ENCODE peak calls at places on chromosome 15, in five cellular contexts. One of them, this sample, is unnamed.

GRCh38 chr15:45588199-45588910 is 1.2 kb downstream of the BLOC1S6 start:
- DNase-seq in effector memory CD8-positive, alpha-beta T cell: no peak
- DNase-seq in esophagus squamous epithelium: no peak
- DNase-seq in pancreas: no peak
- DNase-seq in HS-27A: no peak
- DNase-seq in this sample: no peak

GRCh38 chr15:67048281-67049279 is 16.8 kb upstream of the SMAD3 start:
- DNase-seq in esophagus squamous epithelium: no peak
- DNase-seq in pancreas: peak
- DNase-seq in effector memory CD8-positive, alpha-beta T cell: no peak
- DNase-seq in HS-27A: peak
- DNase-seq in this sample: no peak

GRCh38 chr15:46280753-46281521 is 646.1 kb downstream of the SQOR start:
- DNase-seq in effector memory CD8-positive, alpha-beta T cell: no peak
- DNase-seq in esophagus squamous epithelium: no peak
- DNase-seq in HS-27A: no peak
- DNase-seq in pancreas: no peak
- DNase-seq in this sample: peak

GRCh38 chr15:40894689-40895308 is 549 bp downstream of the VPS18 start:
- DNase-seq in HS-27A: peak
- DNase-seq in effector memory CD8-positive, alpha-beta T cell: peak
- DNase-seq in esophagus squamous epithelium: no peak
- DNase-seq in pancreas: peak
- DNase-seq in this sample: peak

GRCh38 chr15:91420689-91421088 is 320.6 kb downstream of the SV2B start:
- DNase-seq in pancreas: no peak
- DNase-seq in HS-27A: no peak
- DNase-seq in effector memory CD8-positive, alpha-beta T cell: no peak
- DNase-seq in esophagus squamous epithelium: no peak
- DNase-seq in this sample: no peak

GRCh38 chr15:78565951-78566774 is 843 bp downstream of the CHRNA5 start:
- DNase-seq in effector memory CD8-positive, alpha-beta T cell: no peak
- DNase-seq in pancreas: no peak
- DNase-seq in esophagus squamous epithelium: no peak
- DNase-seq in HS-27A: peak
- DNase-seq in this sample: peak

GRCh38 chr15:90483012-90483307 is 46.8 kb upstream of the CRTC3 start:
- DNase-seq in pancreas: no peak
- DNase-seq in HS-27A: no peak
- DNase-seq in effector memory CD8-positive, alpha-beta T cell: no peak
- DNase-seq in esophagus squamous epithelium: no peak
- DNase-seq in this sample: no peak

GRCh38 chr15:38254065-38254883 is 1.6 kb downstream of the SPRED1 start:
- DNase-seq in effector memory CD8-positive, alpha-beta T cell: peak
- DNase-seq in esophagus squamous epithelium: no peak
- DNase-seq in pancreas: no peak
- DNase-seq in HS-27A: no peak
- DNase-seq in this sample: no peak

GRCh38 chr15:48680841-48681240 is 35.3 kb upstream of the FBN1 start:
- DNase-seq in effector memory CD8-positive, alpha-beta T cell: no peak
- DNase-seq in esophagus squamous epithelium: no peak
- DNase-seq in pancreas: no peak
- DNase-seq in HS-27A: no peak
- DNase-seq in this sample: no peak

GRCh38 chr15:31483924-31484368 is 157.3 kb downstream of the KLF13 start:
- DNase-seq in effector memory CD8-positive, alpha-beta T cell: peak
- DNase-seq in pancreas: no peak
- DNase-seq in HS-27A: no peak
- DNase-seq in esophagus squamous epithelium: no peak
- DNase-seq in this sample: no peak

GRCh38 chr15:57031082-57031481 is 112.6 kb downstream of the TCF12 start:
- DNase-seq in HS-27A: no peak
- DNase-seq in effector memory CD8-positive, alpha-beta T cell: no peak
- DNase-seq in esophagus squamous epithelium: no peak
- DNase-seq in pancreas: no peak
- DNase-seq in this sample: no peak

GRCh38 chr15:66835558-66835878 is 133.5 kb downstream of the SMAD6 start:
- DNase-seq in effector memory CD8-positive, alpha-beta T cell: no peak
- DNase-seq in HS-27A: no peak
- DNase-seq in esophagus squamous epithelium: no peak
- DNase-seq in pancreas: no peak
- DNase-seq in this sample: no peak

GRCh38 chr15:48300038-48300437 is 31.2 kb upstream of the DUT start:
- DNase-seq in pancreas: no peak
- DNase-seq in esophagus squamous epithelium: no peak
- DNase-seq in effector memory CD8-positive, alpha-beta T cell: no peak
- DNase-seq in HS-27A: no peak
- DNase-seq in this sample: no peak

GRCh38 chr15:98519767-98520166 is 128.6 kb upstream of the IGF1R start:
- DNase-seq in effector memory CD8-positive, alpha-beta T cell: no peak
- DNase-seq in HS-27A: no peak
- DNase-seq in pancreas: no peak
- DNase-seq in esophagus squamous epithelium: no peak
- DNase-seq in this sample: no peak

GRCh38 chr15:40995656-40996055 is 42.4 kb downstream of the CHAC1 start:
- DNase-seq in HS-27A: no peak
- DNase-seq in pancreas: no peak
- DNase-seq in esophagus squamous epithelium: no peak
- DNase-seq in effector memory CD8-positive, alpha-beta T cell: no peak
- DNase-seq in this sample: no peak

GRCh38 chr15:65553691-65554090 is 23.4 kb downstream of the HACD3 start:
- DNase-seq in HS-27A: no peak
- DNase-seq in esophagus squamous epithelium: no peak
- DNase-seq in pancreas: no peak
- DNase-seq in effector memory CD8-positive, alpha-beta T cell: no peak
- DNase-seq in this sample: no peak

GRCh38 chr15:90154246-90154645 is 46.9 kb upstream of the SEMA4B start:
- DNase-seq in esophagus squamous epithelium: no peak
- DNase-seq in pancreas: no peak
- DNase-seq in effector memory CD8-positive, alpha-beta T cell: no peak
- DNase-seq in HS-27A: no peak
- DNase-seq in this sample: no peak

GRCh38 chr15:90097475-90097874 is 4.8 kb downstream of the IDH2 start:
- DNase-seq in esophagus squamous epithelium: no peak
- DNase-seq in pancreas: no peak
- DNase-seq in HS-27A: no peak
- DNase-seq in effector memory CD8-positive, alpha-beta T cell: peak
- DNase-seq in this sample: no peak

GRCh38 chr15:96165775-96166174 is 164.7 kb upstream of the NR2F2 start:
- DNase-seq in HS-27A: no peak
- DNase-seq in effector memory CD8-positive, alpha-beta T cell: no peak
- DNase-seq in esophagus squamous epithelium: no peak
- DNase-seq in pancreas: no peak
- DNase-seq in this sample: no peak

GRCh38 chr15:68418611-68419161 is 13.3 kb downstream of the ITGA11 start:
- DNase-seq in pancreas: no peak
- DNase-seq in esophagus squamous epithelium: no peak
- DNase-seq in HS-27A: no peak
- DNase-seq in effector memory CD8-positive, alpha-beta T cell: no peak
- DNase-seq in this sample: peak

GRCh38 chr15:62624541-62625399 is 417.8 kb upstream of the TPM1 start:
- DNase-seq in esophagus squamous epithelium: no peak
- DNase-seq in pancreas: no peak
- DNase-seq in effector memory CD8-positive, alpha-beta T cell: no peak
- DNase-seq in HS-27A: no peak
- DNase-seq in this sample: no peak

GRCh38 chr15:80228959-80229610 is 22.9 kb downstream of the CTXND1 start:
- DNase-seq in HS-27A: no peak
- DNase-seq in effector memory CD8-positive, alpha-beta T cell: no peak
- DNase-seq in esophagus squamous epithelium: no peak
- DNase-seq in pancreas: no peak
- DNase-seq in this sample: no peak

GRCh38 chr15:88652456-88653199 is 13.8 kb downstream of the ISG20 start:
- DNase-seq in HS-27A: no peak
- DNase-seq in effector memory CD8-positive, alpha-beta T cell: no peak
- DNase-seq in esophagus squamous epithelium: no peak
- DNase-seq in pancreas: no peak
- DNase-seq in this sample: peak

GRCh38 chr15:88049509-88049908 is 207.0 kb downstream of the NTRK3 start:
- DNase-seq in esophagus squamous epithelium: no peak
- DNase-seq in HS-27A: no peak
- DNase-seq in pancreas: no peak
- DNase-seq in effector memory CD8-positive, alpha-beta T cell: no peak
- DNase-seq in this sample: no peak

GRCh38 chr15:58556028-58556361 is 124.2 kb downstream of the LIPC start:
- DNase-seq in effector memory CD8-positive, alpha-beta T cell: no peak
- DNase-seq in pancreas: no peak
- DNase-seq in esophagus squamous epithelium: no peak
- DNase-seq in HS-27A: no peak
- DNase-seq in this sample: no peak

GRCh38 chr15:80615783-80616391 is 79.2 kb upstream of the ABHD17C start:
- DNase-seq in HS-27A: no peak
- DNase-seq in pancreas: no peak
- DNase-seq in esophagus squamous epithelium: no peak
- DNase-seq in effector memory CD8-positive, alpha-beta T cell: no peak
- DNase-seq in this sample: peak

GRCh38 chr15:70421197-70421482 is 323.4 kb upstream of the TLE3 start:
- DNase-seq in esophagus squamous epithelium: no peak
- DNase-seq in effector memory CD8-positive, alpha-beta T cell: no peak
- DNase-seq in pancreas: no peak
- DNase-seq in HS-27A: no peak
- DNase-seq in this sample: peak

GRCh38 chr15:80160570-80161156 is 7.9 kb downstream of the FAH start:
- DNase-seq in effector memory CD8-positive, alpha-beta T cell: no peak
- DNase-seq in pancreas: no peak
- DNase-seq in HS-27A: no peak
- DNase-seq in esophagus squamous epithelium: no peak
- DNase-seq in this sample: no peak

This sample was measured in COR-L47.